ENCODE peak calls at places on chromosomes 12 and 14, in five cellular contexts. N is NCI-H1694; R is NCI-H1105 treated with DMSO at 0.1 percent for 48 hours; B is uterus; J is activated T-cell treated with anti-CD3 and anti-CD28 coated beads, Interleukin-2, amount 50 U/mL, for 1 hour. A is an unnamed sample.
A peak's percentile ranks its signal among the peaks of the same experiment; 100 is the strongest.

GRCh38 chr12:106192659-106193403 is 54.1 kb upstream of the NUAK1 start:
- DNase-seq in N (no peak), B (no peak), J (no peak), R (no peak), A (no peak)

GRCh38 chr12:20588057-20588456 is 107.1 kb upstream of the SLCO1C1 start:
- DNase-seq in N (peak; percentile 80), B (no peak), R (peak; percentile 74), J (no peak), A (no peak)

GRCh38 chr12:130335517-130336392 is 1.9 kb upstream of the PIWIL1 start:
- DNase-seq in N (peak; percentile 42), R (peak; percentile 52), B (no peak), J (no peak), A (no peak)

GRCh38 chr12:51621155-51621922 is 30.3 kb downstream of the SCN8A start:
- DNase-seq in J (no peak), R (no peak), B (no peak), N (no peak), A (no peak)

GRCh38 chr14:50756300-50756699 is 74.7 kb downstream of the NIN start:
- DNase-seq in J (no peak), R (no peak), N (no peak), B (no peak), A (no peak)

GRCh38 chr12:42326466-42327226 is 679 bp downstream of the PPHLN1 start:
- DNase-seq in N (peak; percentile 1), R (peak; percentile 28), J (peak; percentile 35), B (no peak), A (no peak)

GRCh38 chr14:37598085-37598972 is 2.9 kb downstream of the TTC6 start:
- DNase-seq in J (no peak), N (no peak), B (no peak), R (peak; percentile 69), A (peak; percentile 20)

GRCh38 chr12:113151655-113152054 is 2.1 kb downstream of the CFAP73 start:
- DNase-seq in N (no peak), R (no peak), B (no peak), J (no peak), A (no peak)

GRCh38 chr12:106248849-106249371 is 1.1 kb upstream of the CKAP4 start:
- DNase-seq in J (no peak), R (no peak), B (no peak), N (no peak), A (no peak)

GRCh38 chr12:132222096-132222807 is 78.0 kb downstream of the NOC4L start:
- DNase-seq in R (peak; percentile 68), J (peak; percentile 52), B (no peak), N (no peak), A (no peak)

GRCh38 chr14:101737414-101738367 is 23.8 kb upstream of the PPP2R5C start:
- DNase-seq in B (no peak), R (no peak), N (no peak), J (no peak), A (no peak)

GRCh38 chr12:46790066-46790465 is 35.7 kb downstream of the SLC38A4 start:
- DNase-seq in J (no peak), N (no peak), R (no peak), B (no peak), A (no peak)

GRCh38 chr12:110619534-110619953 is 5.6 kb downstream of the TCTN1 start:
- DNase-seq in R (no peak), N (no peak), J (no peak), B (no peak), A (no peak)

GRCh38 chr14:99327458-99328250 is 55.7 kb upstream of the BCL11B start:
- DNase-seq in N (no peak), R (no peak), B (no peak), J (no peak), A (no peak)

GRCh38 chr14:93044116-93044515 is 71.6 kb downstream of the ITPK1 start:
- DNase-seq in R (no peak), N (no peak), B (no peak), J (no peak), A (no peak)

GRCh38 chr12:24851816-24852337 is 97.0 kb downstream of the BCAT1 start:
- DNase-seq in B (no peak), R (no peak), N (no peak), J (no peak), A (no peak)

GRCh38 chr12:123967121-123967586 is 5.5 kb downstream of the CCDC92 start:
- DNase-seq in N (no peak), B (no peak), R (no peak), J (no peak), A (no peak)

GRCh38 chr12:85424581-85425348 is 144.7 kb downstream of the ALX1 start:
- DNase-seq in J (no peak), B (no peak), R (no peak), N (peak; percentile 11), A (no peak)

GRCh38 chr12:122793685-122794106 is 19.3 kb downstream of the CCDC62 start:
- DNase-seq in N (peak; percentile 42), R (peak; percentile 66), J (peak; percentile 41), B (no peak), A (no peak)

GRCh38 chr12:50400638-50401382 is at the start of gene LARP4:
- DNase-seq in R (peak; percentile 86), B (peak; percentile 88), N (peak; percentile 92), J (peak; percentile 87), A (peak; percentile 93)

GRCh38 chr12:70386771-70387170 is 20.7 kb downstream of the KCNMB4 start:
- DNase-seq in B (no peak), R (no peak), N (no peak), J (no peak), A (no peak)

GRCh38 chr12:100539209-100539608 is 34.3 kb upstream of the GAS2L3 start:
- DNase-seq in N (no peak), B (no peak), R (no peak), J (no peak), A (no peak)

A was measured in left cardiac atrium.